ENCODE peak calls at places on chromosomes 7 and 10, in nine cellular contexts. T, N, G, A, Y, V, S, O and I are unnamed samples.
A peak's percentile ranks its signal among the peaks of the same experiment; 100 is the strongest.

GRCh38 chr10:123424537-123424936 is 241.6 kb upstream of the GPR26 start:
- DNase-seq in T (no peak), N (no peak), G (no peak), A (no peak), Y (no peak), V (no peak), S (no peak), O (no peak), I (no peak)

GRCh38 chr10:91051834-91052233 is 130.9 kb upstream of the ANKRD1 start:
- DNase-seq in T (no peak), N (no peak), G (no peak), A (peak; percentile 16), Y (no peak), V (no peak), S (no peak), O (no peak), I (no peak)

GRCh38 chr7:85464042-85464651 is 277.3 kb upstream of the SEMA3D start:
- DNase-seq in T (no peak), N (no peak), G (no peak), A (no peak), Y (no peak), V (no peak), S (no peak), O (no peak), I (peak; percentile 27)

GRCh38 chr7:43591551-43592180 is 8.8 kb downstream of the STK17A start:
- DNase-seq in T (no peak), N (no peak), G (no peak), A (no peak), Y (no peak), V (no peak), S (no peak), O (no peak), I (peak; percentile 51)

GRCh38 chr7:40232242-40232929 is 97.6 kb downstream of the SUGCT start:
- DNase-seq in T (peak; percentile 10), N (peak; percentile 66), G (peak; percentile 29), A (no peak), Y (no peak), V (no peak), S (no peak), O (no peak), I (peak; percentile 77)

GRCh38 chr7:42492895-42493294 is 255.9 kb upstream of the GLI3 start:
- DNase-seq in T (no peak), N (no peak), G (no peak), A (no peak), Y (no peak), V (no peak), S (no peak), O (no peak), I (no peak)

GRCh38 chr7:63067897-63068585 is 930.6 kb upstream of the ZNF722 start:
- DNase-seq in T (no peak), N (no peak), G (no peak), A (no peak), Y (no peak), V (no peak), S (no peak), O (no peak), I (no peak)

GRCh38 chr7:22920664-22921063 is 93.3 kb downstream of the HYCC1 start:
- DNase-seq in T (no peak), N (no peak), G (no peak), A (no peak), Y (no peak), V (no peak), S (no peak), O (no peak), I (no peak)

GRCh38 chr10:44439845-44440244 is 54.9 kb upstream of the CXCL12 start:
- DNase-seq in T (no peak), N (no peak), G (no peak), A (no peak), Y (no peak), V (no peak), S (no peak), O (no peak), I (no peak)

GRCh38 chr7:5500777-5501350 is 77.2 kb upstream of the TNRC18 start:
- DNase-seq in T (no peak), N (no peak), G (no peak), A (no peak), Y (no peak), V (no peak), S (no peak), O (no peak), I (no peak)

GRCh38 chr10:34109952-34110702 is 705.0 kb downstream of the PARD3 start:
- DNase-seq in T (no peak), N (no peak), G (peak; percentile 50), A (no peak), Y (no peak), V (no peak), S (no peak), O (no peak), I (no peak)

GRCh38 chr7:154868901-154869300 is 134.0 kb downstream of the PAXIP1 start:
- DNase-seq in T (no peak), N (peak; percentile 65), G (no peak), A (no peak), Y (no peak), V (no peak), S (no peak), O (no peak), I (no peak)

GRCh38 chr7:33185786-33186185 is 56.4 kb downstream of the BBS9 start:
- DNase-seq in T (peak; percentile 8), N (peak; percentile 56), G (peak; percentile 18), A (no peak), Y (no peak), V (no peak), S (no peak), O (no peak), I (peak; percentile 54)

GRCh38 chr10:68900427-68901105 is 549 bp upstream of the DDX50 start:
- DNase-seq in T (no peak), N (no peak), G (peak; percentile 35), A (peak; percentile 90), Y (no peak), V (no peak), S (peak; percentile 1), O (no peak), I (no peak)

GRCh38 chr10:8306685-8307364 is 252.3 kb downstream of the GATA3 start:
- DNase-seq in T (peak; percentile 15), N (no peak), G (no peak), A (no peak), Y (no peak), V (no peak), S (no peak), O (no peak), I (no peak)

GRCh38 chr10:44975487-44976331 is 2.9 kb downstream of the DEPP1 start:
- DNase-seq in T (no peak), N (peak; percentile 87), G (no peak), A (no peak), Y (no peak), V (no peak), S (no peak), O (no peak), I (peak; percentile 36)

GRCh38 chr7:69467826-69468225 is 130.4 kb upstream of the AUTS2 start:
- DNase-seq in T (no peak), N (no peak), G (no peak), A (no peak), Y (no peak), V (no peak), S (no peak), O (no peak), I (peak; percentile 6)